ENCODE peak calls at places on chromosome 20, in seven cellular contexts. One of them, this sample, is unnamed.

GRCh38 chr20:59678286-59678685 is 73.9 kb downstream of the PHACTR3 start:
- DNase-seq in stimulated activated CD8-positive, alpha-beta memory T cell treated with anti-CD3 and anti-CD28 coated beads, Interleukin-2, amount 100 ng/mL, for 1 hour: no peak
- DNase-seq in T-helper 17 cell: no peak
- DNase-seq in glutamatergic neuron: no peak
- DNase-seq in NAMALWA: no peak
- DNase-seq in AG04450: no peak
- DNase-seq in lower leg skin: no peak
- DNase-seq in this sample: no peak

GRCh38 chr20:58868795-58869194 is 16.3 kb downstream of the GNAS start:
- DNase-seq in AG04450: no peak
- DNase-seq in NAMALWA: no peak
- DNase-seq in stimulated activated CD8-positive, alpha-beta memory T cell treated with anti-CD3 and anti-CD28 coated beads, Interleukin-2, amount 100 ng/mL, for 1 hour: no peak
- DNase-seq in T-helper 17 cell: no peak
- DNase-seq in glutamatergic neuron: peak
- DNase-seq in lower leg skin: no peak
- DNase-seq in this sample: no peak

GRCh38 chr20:53413188-53413631 is 180.4 kb downstream of the ZNF217 start:
- DNase-seq in NAMALWA: peak
- DNase-seq in T-helper 17 cell: peak
- DNase-seq in stimulated activated CD8-positive, alpha-beta memory T cell treated with anti-CD3 and anti-CD28 coated beads, Interleukin-2, amount 100 ng/mL, for 1 hour: peak
- DNase-seq in lower leg skin: no peak
- DNase-seq in AG04450: no peak
- DNase-seq in glutamatergic neuron: peak
- DNase-seq in this sample: no peak

GRCh38 chr20:35972445-35972844 is 4.1 kb downstream of the CNBD2 start:
- DNase-seq in lower leg skin: no peak
- DNase-seq in stimulated activated CD8-positive, alpha-beta memory T cell treated with anti-CD3 and anti-CD28 coated beads, Interleukin-2, amount 100 ng/mL, for 1 hour: no peak
- DNase-seq in T-helper 17 cell: no peak
- DNase-seq in NAMALWA: no peak
- DNase-seq in AG04450: no peak
- DNase-seq in glutamatergic neuron: peak
- DNase-seq in this sample: peak

GRCh38 chr20:50717974-50718761 is 13.2 kb upstream of the PARD6B start:
- DNase-seq in T-helper 17 cell: no peak
- DNase-seq in AG04450: no peak
- DNase-seq in stimulated activated CD8-positive, alpha-beta memory T cell treated with anti-CD3 and anti-CD28 coated beads, Interleukin-2, amount 100 ng/mL, for 1 hour: no peak
- DNase-seq in NAMALWA: no peak
- DNase-seq in glutamatergic neuron: no peak
- DNase-seq in lower leg skin: no peak
- DNase-seq in this sample: no peak

GRCh38 chr20:17966432-17967312 is 1.9 kb downstream of the SNX5 start:
- DNase-seq in glutamatergic neuron: no peak
- DNase-seq in NAMALWA: peak
- DNase-seq in AG04450: no peak
- DNase-seq in T-helper 17 cell: no peak
- DNase-seq in stimulated activated CD8-positive, alpha-beta memory T cell treated with anti-CD3 and anti-CD28 coated beads, Interleukin-2, amount 100 ng/mL, for 1 hour: no peak
- DNase-seq in lower leg skin: no peak
- DNase-seq in this sample: peak

GRCh38 chr20:62461834-62462233 is 14.0 kb downstream of the GATA5 start:
- DNase-seq in stimulated activated CD8-positive, alpha-beta memory T cell treated with anti-CD3 and anti-CD28 coated beads, Interleukin-2, amount 100 ng/mL, for 1 hour: no peak
- DNase-seq in lower leg skin: no peak
- DNase-seq in glutamatergic neuron: no peak
- DNase-seq in AG04450: no peak
- DNase-seq in NAMALWA: no peak
- DNase-seq in T-helper 17 cell: no peak
- DNase-seq in this sample: no peak

GRCh38 chr20:6566821-6567220 is 200.7 kb upstream of the BMP2 start:
- DNase-seq in NAMALWA: no peak
- DNase-seq in glutamatergic neuron: no peak
- DNase-seq in T-helper 17 cell: no peak
- DNase-seq in stimulated activated CD8-positive, alpha-beta memory T cell treated with anti-CD3 and anti-CD28 coated beads, Interleukin-2, amount 100 ng/mL, for 1 hour: no peak
- DNase-seq in lower leg skin: no peak
- DNase-seq in AG04450: peak
- DNase-seq in this sample: peak

GRCh38 chr20:45049904-45050471 is 50.9 kb downstream of the KCNS1 start:
- DNase-seq in stimulated activated CD8-positive, alpha-beta memory T cell treated with anti-CD3 and anti-CD28 coated beads, Interleukin-2, amount 100 ng/mL, for 1 hour: no peak
- DNase-seq in T-helper 17 cell: no peak
- DNase-seq in NAMALWA: peak
- DNase-seq in lower leg skin: no peak
- DNase-seq in glutamatergic neuron: no peak
- DNase-seq in AG04450: no peak
- DNase-seq in this sample: no peak

GRCh38 chr20:19691125-19691524 is 66.9 kb upstream of the RIN2 start:
- DNase-seq in stimulated activated CD8-positive, alpha-beta memory T cell treated with anti-CD3 and anti-CD28 coated beads, Interleukin-2, amount 100 ng/mL, for 1 hour: no peak
- DNase-seq in T-helper 17 cell: no peak
- DNase-seq in lower leg skin: no peak
- DNase-seq in NAMALWA: no peak
- DNase-seq in glutamatergic neuron: no peak
- DNase-seq in AG04450: no peak
- DNase-seq in this sample: no peak

GRCh38 chr20:46430921-46431712 is 24.7 kb upstream of the ELMO2 start:
- DNase-seq in lower leg skin: no peak
- DNase-seq in AG04450: no peak
- DNase-seq in T-helper 17 cell: no peak
- DNase-seq in glutamatergic neuron: no peak
- DNase-seq in NAMALWA: no peak
- DNase-seq in stimulated activated CD8-positive, alpha-beta memory T cell treated with anti-CD3 and anti-CD28 coated beads, Interleukin-2, amount 100 ng/mL, for 1 hour: no peak
- DNase-seq in this sample: no peak

GRCh38 chr20:44701116-44701865 is 13.9 kb upstream of the CCN5 start:
- DNase-seq in T-helper 17 cell: no peak
- DNase-seq in glutamatergic neuron: no peak
- DNase-seq in NAMALWA: peak
- DNase-seq in AG04450: no peak
- DNase-seq in lower leg skin: no peak
- DNase-seq in stimulated activated CD8-positive, alpha-beta memory T cell treated with anti-CD3 and anti-CD28 coated beads, Interleukin-2, amount 100 ng/mL, for 1 hour: no peak
- DNase-seq in this sample: peak

GRCh38 chr20:64064145-64064698 is 1.2 kb downstream of the TCEA2 start:
- DNase-seq in glutamatergic neuron: no peak
- DNase-seq in lower leg skin: no peak
- DNase-seq in AG04450: no peak
- DNase-seq in stimulated activated CD8-positive, alpha-beta memory T cell treated with anti-CD3 and anti-CD28 coated beads, Interleukin-2, amount 100 ng/mL, for 1 hour: no peak
- DNase-seq in NAMALWA: no peak
- DNase-seq in T-helper 17 cell: no peak
- DNase-seq in this sample: peak

GRCh38 chr20:2114106-2114505 is 12.5 kb downstream of the STK35 start:
- DNase-seq in stimulated activated CD8-positive, alpha-beta memory T cell treated with anti-CD3 and anti-CD28 coated beads, Interleukin-2, amount 100 ng/mL, for 1 hour: no peak
- DNase-seq in T-helper 17 cell: no peak
- DNase-seq in glutamatergic neuron: no peak
- DNase-seq in AG04450: no peak
- DNase-seq in NAMALWA: no peak
- DNase-seq in lower leg skin: no peak
- DNase-seq in this sample: no peak

GRCh38 chr20:45467861-45468260 is 1.7 kb upstream of the WFDC2 start:
- DNase-seq in T-helper 17 cell: no peak
- DNase-seq in lower leg skin: no peak
- DNase-seq in glutamatergic neuron: no peak
- DNase-seq in NAMALWA: no peak
- DNase-seq in AG04450: no peak
- DNase-seq in stimulated activated CD8-positive, alpha-beta memory T cell treated with anti-CD3 and anti-CD28 coated beads, Interleukin-2, amount 100 ng/mL, for 1 hour: no peak
- DNase-seq in this sample: no peak

GRCh38 chr20:56373942-56374341 is 15.2 kb downstream of the FAM210B start:
- DNase-seq in NAMALWA: no peak
- DNase-seq in T-helper 17 cell: no peak
- DNase-seq in stimulated activated CD8-positive, alpha-beta memory T cell treated with anti-CD3 and anti-CD28 coated beads, Interleukin-2, amount 100 ng/mL, for 1 hour: no peak
- DNase-seq in glutamatergic neuron: no peak
- DNase-seq in AG04450: peak
- DNase-seq in lower leg skin: no peak
- DNase-seq in this sample: peak

GRCh38 chr20:38043512-38044300 is 10.2 kb downstream of the RPRD1B start:
- DNase-seq in stimulated activated CD8-positive, alpha-beta memory T cell treated with anti-CD3 and anti-CD28 coated beads, Interleukin-2, amount 100 ng/mL, for 1 hour: no peak
- DNase-seq in lower leg skin: no peak
- DNase-seq in glutamatergic neuron: no peak
- DNase-seq in AG04450: no peak
- DNase-seq in NAMALWA: no peak
- DNase-seq in T-helper 17 cell: no peak
- DNase-seq in this sample: peak

GRCh38 chr20:41222299-41222698 is 85.0 kb downstream of the PLCG1 start:
- DNase-seq in stimulated activated CD8-positive, alpha-beta memory T cell treated with anti-CD3 and anti-CD28 coated beads, Interleukin-2, amount 100 ng/mL, for 1 hour: no peak
- DNase-seq in glutamatergic neuron: no peak
- DNase-seq in lower leg skin: no peak
- DNase-seq in AG04450: no peak
- DNase-seq in NAMALWA: no peak
- DNase-seq in T-helper 17 cell: no peak
- DNase-seq in this sample: no peak

GRCh38 chr20:31943052-31943471 is 8.8 kb downstream of the PDRG1 start:
- DNase-seq in lower leg skin: no peak
- DNase-seq in stimulated activated CD8-positive, alpha-beta memory T cell treated with anti-CD3 and anti-CD28 coated beads, Interleukin-2, amount 100 ng/mL, for 1 hour: no peak
- DNase-seq in glutamatergic neuron: no peak
- DNase-seq in NAMALWA: no peak
- DNase-seq in T-helper 17 cell: no peak
- DNase-seq in AG04450: no peak
- DNase-seq in this sample: no peak

GRCh38 chr20:38049800-38050199 is 16.3 kb downstream of the RPRD1B start:
- DNase-seq in NAMALWA: no peak
- DNase-seq in stimulated activated CD8-positive, alpha-beta memory T cell treated with anti-CD3 and anti-CD28 coated beads, Interleukin-2, amount 100 ng/mL, for 1 hour: no peak
- DNase-seq in glutamatergic neuron: no peak
- DNase-seq in lower leg skin: no peak
- DNase-seq in T-helper 17 cell: no peak
- DNase-seq in AG04450: peak
- DNase-seq in this sample: no peak

GRCh38 chr20:62918830-62919229 is 7.5 kb downstream of the DIDO1 start:
- DNase-seq in glutamatergic neuron: no peak
- DNase-seq in AG04450: no peak
- DNase-seq in T-helper 17 cell: no peak
- DNase-seq in stimulated activated CD8-positive, alpha-beta memory T cell treated with anti-CD3 and anti-CD28 coated beads, Interleukin-2, amount 100 ng/mL, for 1 hour: peak
- DNase-seq in lower leg skin: no peak
- DNase-seq in NAMALWA: peak
- DNase-seq in this sample: no peak

GRCh38 chr20:1283522-1284210 is 17.6 kb downstream of the SNPH start:
- DNase-seq in T-helper 17 cell: no peak
- DNase-seq in glutamatergic neuron: no peak
- DNase-seq in stimulated activated CD8-positive, alpha-beta memory T cell treated with anti-CD3 and anti-CD28 coated beads, Interleukin-2, amount 100 ng/mL, for 1 hour: no peak
- DNase-seq in AG04450: no peak
- DNase-seq in lower leg skin: no peak
- DNase-seq in NAMALWA: no peak
- DNase-seq in this sample: no peak

GRCh38 chr20:51616060-51616459 is 73.5 kb upstream of the NFATC2 start:
- DNase-seq in T-helper 17 cell: no peak
- DNase-seq in lower leg skin: no peak
- DNase-seq in AG04450: no peak
- DNase-seq in NAMALWA: peak
- DNase-seq in stimulated activated CD8-positive, alpha-beta memory T cell treated with anti-CD3 and anti-CD28 coated beads, Interleukin-2, amount 100 ng/mL, for 1 hour: no peak
- DNase-seq in glutamatergic neuron: no peak
- DNase-seq in this sample: no peak

GRCh38 chr20:59453634-59454241 is 150.6 kb upstream of the PHACTR3 start:
- DNase-seq in stimulated activated CD8-positive, alpha-beta memory T cell treated with anti-CD3 and anti-CD28 coated beads, Interleukin-2, amount 100 ng/mL, for 1 hour: no peak
- DNase-seq in lower leg skin: no peak
- DNase-seq in AG04450: no peak
- DNase-seq in T-helper 17 cell: no peak
- DNase-seq in glutamatergic neuron: no peak
- DNase-seq in NAMALWA: no peak
- DNase-seq in this sample: no peak

GRCh38 chr20:59469266-59470252 is 134.8 kb upstream of the PHACTR3 start:
- DNase-seq in lower leg skin: no peak
- DNase-seq in T-helper 17 cell: no peak
- DNase-seq in glutamatergic neuron: no peak
- DNase-seq in AG04450: no peak
- DNase-seq in stimulated activated CD8-positive, alpha-beta memory T cell treated with anti-CD3 and anti-CD28 coated beads, Interleukin-2, amount 100 ng/mL, for 1 hour: no peak
- DNase-seq in NAMALWA: peak
- DNase-seq in this sample: no peak

GRCh38 chr20:4195499-4195898 is 180.1 kb upstream of the RNF24 start:
- DNase-seq in NAMALWA: no peak
- DNase-seq in glutamatergic neuron: peak
- DNase-seq in T-helper 17 cell: no peak
- DNase-seq in lower leg skin: no peak
- DNase-seq in stimulated activated CD8-positive, alpha-beta memory T cell treated with anti-CD3 and anti-CD28 coated beads, Interleukin-2, amount 100 ng/mL, for 1 hour: no peak
- DNase-seq in AG04450: no peak
- DNase-seq in this sample: peak

GRCh38 chr20:36893801-36894200 is 17.9 kb downstream of the TLDC2 start:
- DNase-seq in T-helper 17 cell: no peak
- DNase-seq in AG04450: no peak
- DNase-seq in lower leg skin: no peak
- DNase-seq in stimulated activated CD8-positive, alpha-beta memory T cell treated with anti-CD3 and anti-CD28 coated beads, Interleukin-2, amount 100 ng/mL, for 1 hour: no peak
- DNase-seq in NAMALWA: no peak
- DNase-seq in glutamatergic neuron: no peak
- DNase-seq in this sample: no peak

GRCh38 chr20:63224272-63225081 is 8.5 kb upstream of the YTHDF1 start:
- DNase-seq in glutamatergic neuron: no peak
- DNase-seq in stimulated activated CD8-positive, alpha-beta memory T cell treated with anti-CD3 and anti-CD28 coated beads, Interleukin-2, amount 100 ng/mL, for 1 hour: no peak
- DNase-seq in AG04450: no peak
- DNase-seq in lower leg skin: no peak
- DNase-seq in NAMALWA: no peak
- DNase-seq in T-helper 17 cell: no peak
- DNase-seq in this sample: peak

GRCh38 chr20:61352381-61353260 is 100.6 kb downstream of the CDH4 start:
- DNase-seq in stimulated activated CD8-positive, alpha-beta memory T cell treated with anti-CD3 and anti-CD28 coated beads, Interleukin-2, amount 100 ng/mL, for 1 hour: no peak
- DNase-seq in lower leg skin: no peak
- DNase-seq in T-helper 17 cell: no peak
- DNase-seq in glutamatergic neuron: no peak
- DNase-seq in NAMALWA: no peak
- DNase-seq in AG04450: no peak
- DNase-seq in this sample: no peak

GRCh38 chr20:46646659-46647380 is 4.4 kb downstream of the SLC13A3 start:
- DNase-seq in glutamatergic neuron: no peak
- DNase-seq in NAMALWA: no peak
- DNase-seq in T-helper 17 cell: no peak
- DNase-seq in stimulated activated CD8-positive, alpha-beta memory T cell treated with anti-CD3 and anti-CD28 coated beads, Interleukin-2, amount 100 ng/mL, for 1 hour: no peak
- DNase-seq in AG04450: no peak
- DNase-seq in lower leg skin: no peak
- DNase-seq in this sample: no peak

GRCh38 chr20:9206486-9206885 is 137.6 kb downstream of the PLCB4 start:
- DNase-seq in AG04450: no peak
- DNase-seq in T-helper 17 cell: no peak
- DNase-seq in stimulated activated CD8-positive, alpha-beta memory T cell treated with anti-CD3 and anti-CD28 coated beads, Interleukin-2, amount 100 ng/mL, for 1 hour: no peak
- DNase-seq in lower leg skin: no peak
- DNase-seq in glutamatergic neuron: no peak
- DNase-seq in NAMALWA: no peak
- DNase-seq in this sample: no peak

GRCh38 chr20:39850236-39850635 is 838.8 kb downstream of the MAFB start:
- DNase-seq in glutamatergic neuron: no peak
- DNase-seq in AG04450: no peak
- DNase-seq in NAMALWA: no peak
- DNase-seq in stimulated activated CD8-positive, alpha-beta memory T cell treated with anti-CD3 and anti-CD28 coated beads, Interleukin-2, amount 100 ng/mL, for 1 hour: no peak
- DNase-seq in lower leg skin: no peak
- DNase-seq in T-helper 17 cell: no peak
- DNase-seq in this sample: peak

GRCh38 chr20:16485406-16485805 is 87.8 kb downstream of the KIF16B start:
- DNase-seq in stimulated activated CD8-positive, alpha-beta memory T cell treated with anti-CD3 and anti-CD28 coated beads, Interleukin-2, amount 100 ng/mL, for 1 hour: no peak
- DNase-seq in T-helper 17 cell: no peak
- DNase-seq in AG04450: no peak
- DNase-seq in NAMALWA: no peak
- DNase-seq in glutamatergic neuron: no peak
- DNase-seq in lower leg skin: no peak
- DNase-seq in this sample: peak

GRCh38 chr20:58650181-58650775 is 805 bp upstream of the STX16 start:
- DNase-seq in AG04450: no peak
- DNase-seq in T-helper 17 cell: peak
- DNase-seq in glutamatergic neuron: peak
- DNase-seq in NAMALWA: no peak
- DNase-seq in lower leg skin: no peak
- DNase-seq in stimulated activated CD8-positive, alpha-beta memory T cell treated with anti-CD3 and anti-CD28 coated beads, Interleukin-2, amount 100 ng/mL, for 1 hour: no peak
- DNase-seq in this sample: no peak

GRCh38 chr20:22428051-22428450 is 156.3 kb downstream of the FOXA2 start:
- DNase-seq in T-helper 17 cell: no peak
- DNase-seq in lower leg skin: no peak
- DNase-seq in NAMALWA: no peak
- DNase-seq in stimulated activated CD8-positive, alpha-beta memory T cell treated with anti-CD3 and anti-CD28 coated beads, Interleukin-2, amount 100 ng/mL, for 1 hour: no peak
- DNase-seq in glutamatergic neuron: no peak
- DNase-seq in AG04450: no peak
- DNase-seq in this sample: no peak

GRCh38 chr20:36308986-36309385 is 2.8 kb downstream of the DLGAP4 start:
- DNase-seq in T-helper 17 cell: no peak
- DNase-seq in stimulated activated CD8-positive, alpha-beta memory T cell treated with anti-CD3 and anti-CD28 coated beads, Interleukin-2, amount 100 ng/mL, for 1 hour: no peak
- DNase-seq in AG04450: no peak
- DNase-seq in glutamatergic neuron: no peak
- DNase-seq in lower leg skin: no peak
- DNase-seq in NAMALWA: no peak
- DNase-seq in this sample: no peak

This sample was measured in fibroblast of villous mesenchyme.